ENCODE peak calls at places on chromosomes 12 and 14, in six cellular contexts. Q, G, H, F, W and R are unnamed samples.

GRCh38 chr12:109428038-109428629 is 49.0 kb downstream of the KCTD10 start:
- DNase-seq in Q (no peak), G (peak; percentile 88), H (peak; percentile 83), F (peak; percentile 85), W (peak; percentile 62), R (peak; percentile 93)

GRCh38 chr14:60204104-60204842 is 39.1 kb upstream of the DHRS7 start:
- DNase-seq in Q (no peak), G (no peak), H (no peak), F (no peak), W (no peak), R (no peak)

GRCh38 chr14:42854061-42854460 is 1247.4 kb downstream of the LRFN5 start:
- DNase-seq in Q (no peak), G (no peak), H (no peak), F (no peak), W (no peak), R (no peak)

GRCh38 chr12:170361-171225 is 43.4 kb downstream of the SLC6A12 start:
- DNase-seq in Q (no peak), G (no peak), H (no peak), F (no peak), W (no peak), R (no peak)

GRCh38 chr14:67602995-67603545 is 3.0 kb upstream of the PIGH start:
- DNase-seq in Q (no peak), G (no peak), H (no peak), F (no peak), W (no peak), R (no peak)

GRCh38 chr12:96445743-96446655 is 43.4 kb upstream of the CFAP54 start:
- DNase-seq in Q (no peak), G (no peak), H (peak; percentile 100), F (peak; percentile 29), W (no peak), R (no peak)

GRCh38 chr14:53186532-53186931 is 33.4 kb upstream of the DDHD1 start:
- DNase-seq in Q (no peak), G (no peak), H (no peak), F (no peak), W (no peak), R (no peak)

GRCh38 chr14:68682166-68683103 is 110.4 kb downstream of the ZFP36L1 start:
- DNase-seq in Q (no peak), G (no peak), H (peak; percentile 92), F (no peak), W (peak; percentile 39), R (no peak)

GRCh38 chr12:45191239-45191638 is 24.7 kb upstream of the ANO6 start:
- DNase-seq in Q (no peak), G (no peak), H (peak; percentile 35), F (no peak), W (peak; percentile 10), R (no peak)

GRCh38 chr12:23484238-23484637 is 465.2 kb downstream of the SOX5 start:
- DNase-seq in Q (no peak), G (no peak), H (no peak), F (no peak), W (no peak), R (no peak)

GRCh38 chr12:76199808-76200207 is 115.3 kb upstream of the NAP1L1 start:
- DNase-seq in Q (no peak), G (no peak), H (no peak), F (no peak), W (no peak), R (no peak)

GRCh38 chr14:105144666-105145380 is 23.8 kb downstream of the JAG2 start:
- DNase-seq in Q (no peak), G (peak; percentile 67), H (no peak), F (no peak), W (no peak), R (peak; percentile 68)

GRCh38 chr12:92034858-92035401 is 110.7 kb downstream of the BTG1 start:
- DNase-seq in Q (peak; percentile 93), G (no peak), H (peak; percentile 87), F (no peak), W (peak; percentile 44), R (peak; percentile 85)

GRCh38 chr12:50390284-50390683 is 6.1 kb downstream of the FAM186A start:
- DNase-seq in Q (no peak), G (no peak), H (peak; percentile 83), F (no peak), W (peak; percentile 61), R (no peak)

GRCh38 chr12:32560520-32560919 is 118.6 kb upstream of the DNM1L start:
- DNase-seq in Q (no peak), G (no peak), H (no peak), F (no peak), W (no peak), R (no peak)

GRCh38 chr14:93103392-93104080 is 12.2 kb downstream of the ITPK1 start:
- DNase-seq in Q (no peak), G (no peak), H (no peak), F (no peak), W (no peak), R (peak; percentile 94)

GRCh38 chr14:91835920-91836843 is 31.2 kb downstream of the TC2N start:
- DNase-seq in Q (no peak), G (peak; percentile 96), H (no peak), F (peak; percentile 89), W (no peak), R (peak; percentile 93)
- TF ChIP-seq POLR2AphosphoS5 in Q (peak; percentile 50), G (no peak), H (no peak), F (no peak), W (no peak), R (peak; percentile 77)

GRCh38 chr14:103123634-103124500 is 606 bp downstream of the TNFAIP2 start:
- DNase-seq in Q (no peak), G (no peak), H (peak; percentile 49), F (peak; percentile 50), W (no peak), R (peak; percentile 91)
- TF ChIP-seq CTCF in Q (peak; percentile 29), G (peak; percentile 32), H (peak; percentile 44), F (peak; percentile 48), W (peak; percentile 35), R (peak; percentile 21)

GRCh38 chr12:132162508-132163031 is 18.3 kb downstream of the NOC4L start:
- DNase-seq in Q (no peak), G (no peak), H (no peak), F (no peak), W (no peak), R (peak; percentile 74)
- H3K27me3 ChIP-seq in Q (no peaks in the 10 kb centered on the region), G (peaks cover 18% of the 10 kb centered on the region), H (no peaks in the 10 kb centered on the region), F (no peaks in the 10 kb centered on the region), W (peaks cover 2% of the 10 kb centered on the region), R (no peaks in the 10 kb centered on the region)

DNA sequence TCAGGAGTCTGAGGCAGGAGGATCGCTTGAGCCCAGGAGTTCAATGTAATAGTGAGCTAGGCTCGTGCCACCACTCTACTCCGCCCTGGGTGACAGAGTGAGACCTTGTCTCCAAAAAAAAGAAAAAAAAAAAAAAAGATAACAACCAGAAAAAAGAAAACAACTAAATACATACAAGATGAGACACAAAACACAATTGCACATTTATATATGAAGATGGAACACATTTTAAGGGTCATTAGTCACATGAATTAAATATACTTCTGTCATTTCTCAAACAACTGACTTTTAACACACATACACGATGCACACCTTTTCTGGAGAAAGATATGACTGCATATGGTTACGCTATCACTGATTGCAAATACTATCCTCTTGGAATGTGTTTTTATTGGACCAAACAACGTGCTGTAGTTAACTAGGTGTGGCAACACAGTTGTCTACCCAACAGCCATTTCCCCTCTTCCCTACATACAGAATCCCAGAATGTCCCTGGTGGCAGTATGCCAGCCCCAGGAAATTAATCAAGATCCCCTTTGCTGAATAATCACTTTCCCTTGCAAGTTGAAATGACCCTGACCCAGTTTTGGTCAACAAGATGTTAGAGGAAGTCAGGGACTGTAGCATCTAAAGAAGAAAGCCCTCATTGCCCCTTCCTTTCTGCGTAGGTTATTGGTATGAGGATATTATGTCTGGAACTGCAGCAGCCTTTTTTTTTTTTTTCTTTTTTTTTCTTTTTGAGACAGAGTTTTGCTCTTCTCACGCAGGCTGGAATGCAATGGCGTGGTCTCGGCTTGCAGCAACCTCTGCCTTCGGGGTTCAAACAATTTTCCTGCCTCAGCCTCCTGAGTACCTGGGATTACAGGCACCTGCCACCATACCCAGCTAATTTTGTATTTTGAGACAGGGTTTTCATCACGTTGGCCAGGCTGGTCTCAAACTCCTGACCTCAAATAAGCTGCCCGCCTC is 5.6 kb upstream of the MYL6B start:
- DNase-seq in Q (no peak), G (no peak), H (peak; percentile 82), F (no peak), W (no peak), R (no peak)
- TF ChIP-seq POLR2AphosphoS5 in Q (peak; percentile 39), G (no peak), H (peak; percentile 46), F (no peak), W (no peak), R (peak; percentile 72)

GRCh38 chr14:87888136-87888999 is 104.6 kb downstream of the GALC start:
- DNase-seq in Q (no peak), G (no peak), H (no peak), F (peak; percentile 37), W (peak; percentile 14), R (no peak)
- TF ChIP-seq CTCF in Q (peak; percentile 11), G (peak; percentile 30), H (peak; percentile 41), F (peak; percentile 52), W (peak; percentile 58), R (no peak)